ENCODE peak calls at places on chromosomes 13 and 19, in five cellular contexts. U is fibroblast of the aortic adventitia; Z is CD8-positive, alpha-beta T cell; G is glutamatergic neuron; S is psoas muscle. O is an unnamed sample.

GRCh38 chr19:47124937-47125668 is 5.5 kb upstream of the SAE1 start:
- DNase-seq in G (no peak), U (peak), Z (no peak), S (no peak), O (no peak)

GRCh38 chr13:67228031-67228430 is 2.1 kb downstream of the PCDH9 start:
- DNase-seq in Z (no peak), U (no peak), G (no peak), S (no peak), O (no peak)

GRCh38 chr13:98450495-98451167 is 126.3 kb downstream of the STK24 start:
- DNase-seq in G (no peak), S (peak), U (no peak), Z (no peak), O (peak)

GRCh38 chr19:10560154-10560553 is 5.7 kb downstream of the KRI1 start:
- DNase-seq in Z (no peak), S (no peak), U (no peak), G (no peak), O (no peak)

GRCh38 chr19:49502866-49503581 is 6.8 kb downstream of the RPS11 start:
- DNase-seq in U (peak), G (no peak), Z (peak), S (no peak), O (peak)

GRCh38 chr19:32104465-32105235 is 240.8 kb upstream of the ZNF507 start:
- DNase-seq in Z (no peak), S (no peak), G (no peak), U (no peak), O (no peak)

GRCh38 chr19:13995017-13995728 is 10.9 kb downstream of the RFX1 start:
- DNase-seq in U (peak), G (no peak), S (peak), Z (no peak), O (no peak)

GRCh38 chr19:35090795-35091214 is 24.8 kb upstream of the FXYD3 start:
- DNase-seq in U (no peak), G (no peak), Z (no peak), S (no peak), O (no peak)

GRCh38 chr19:48779636-48780035 is 24.3 kb downstream of the FGF21 start:
- DNase-seq in U (no peak), Z (no peak), S (no peak), G (no peak), O (no peak)

GRCh38 chr13:25770601-25771000 is 281.2 kb downstream of the SHISA2 start:
- DNase-seq in S (no peak), G (no peak), U (no peak), Z (no peak), O (no peak)

GRCh38 chr19:37370880-37371661 is at the start of gene ZNF527:
- DNase-seq in S (peak), Z (peak), U (peak), G (peak), O (peak)

GRCh38 chr19:34962281-34962944 is 1.6 kb downstream of the ZNF792 start:
- DNase-seq in G (no peak), U (peak), Z (peak), S (no peak), O (peak)

GRCh38 chr19:48186015-48186414 is 15.5 kb downstream of the ZSWIM9 start:
- DNase-seq in G (no peak), Z (no peak), U (no peak), S (no peak), O (no peak)

GRCh38 chr13:44032801-44033200 is 153.1 kb downstream of the LACC1 start:
- DNase-seq in Z (no peak), U (no peak), S (no peak), G (no peak), O (no peak)

DNA sequence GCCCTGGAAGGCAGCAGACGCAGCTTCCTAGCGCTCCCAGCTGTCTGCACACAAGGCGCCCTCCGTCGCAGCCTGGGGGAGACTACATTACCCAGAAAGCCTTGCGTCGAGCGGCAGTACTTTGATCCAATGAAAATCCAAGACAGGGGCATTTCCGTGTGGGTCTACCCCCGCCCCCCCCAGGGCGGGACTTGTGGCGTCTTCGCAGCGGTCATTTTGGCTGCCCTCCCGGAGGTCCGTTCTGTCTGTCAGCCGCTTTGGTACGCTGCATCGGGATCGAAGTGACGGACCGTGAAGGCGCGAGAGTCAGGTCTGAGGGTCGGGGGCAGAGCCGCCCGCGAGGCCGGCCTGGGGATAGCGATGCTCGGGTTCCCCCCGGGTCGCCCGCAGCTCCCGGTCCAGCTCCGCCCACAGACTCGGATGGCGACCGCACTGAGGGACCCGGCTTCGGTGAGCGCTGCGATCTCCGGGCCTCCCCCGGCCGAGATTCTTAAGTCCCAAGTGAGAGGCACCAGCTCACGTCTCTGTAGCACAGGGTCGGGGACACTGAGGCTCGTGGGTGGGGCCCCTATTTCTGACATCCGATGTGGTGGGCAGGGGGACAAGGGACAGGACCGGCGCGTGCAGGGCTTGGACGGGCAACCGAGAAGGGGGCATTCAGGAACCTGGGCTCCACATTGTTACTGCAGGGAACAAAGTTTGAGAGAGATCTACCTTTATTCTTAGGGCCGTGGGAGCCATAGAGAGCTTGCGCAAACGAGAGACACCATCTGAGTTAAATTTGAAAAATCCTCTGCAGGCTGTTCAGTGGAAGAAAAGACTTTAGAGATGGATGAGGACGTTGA is at the start of gene ZNF211:
- DNase-seq in U (peak), S (peak), G (peak), Z (peak), O (peak)
- TF ChIP-seq CTCF in U (no peak), S (no peak), G (no peak), Z (no peak), O (no peak)

DNA sequence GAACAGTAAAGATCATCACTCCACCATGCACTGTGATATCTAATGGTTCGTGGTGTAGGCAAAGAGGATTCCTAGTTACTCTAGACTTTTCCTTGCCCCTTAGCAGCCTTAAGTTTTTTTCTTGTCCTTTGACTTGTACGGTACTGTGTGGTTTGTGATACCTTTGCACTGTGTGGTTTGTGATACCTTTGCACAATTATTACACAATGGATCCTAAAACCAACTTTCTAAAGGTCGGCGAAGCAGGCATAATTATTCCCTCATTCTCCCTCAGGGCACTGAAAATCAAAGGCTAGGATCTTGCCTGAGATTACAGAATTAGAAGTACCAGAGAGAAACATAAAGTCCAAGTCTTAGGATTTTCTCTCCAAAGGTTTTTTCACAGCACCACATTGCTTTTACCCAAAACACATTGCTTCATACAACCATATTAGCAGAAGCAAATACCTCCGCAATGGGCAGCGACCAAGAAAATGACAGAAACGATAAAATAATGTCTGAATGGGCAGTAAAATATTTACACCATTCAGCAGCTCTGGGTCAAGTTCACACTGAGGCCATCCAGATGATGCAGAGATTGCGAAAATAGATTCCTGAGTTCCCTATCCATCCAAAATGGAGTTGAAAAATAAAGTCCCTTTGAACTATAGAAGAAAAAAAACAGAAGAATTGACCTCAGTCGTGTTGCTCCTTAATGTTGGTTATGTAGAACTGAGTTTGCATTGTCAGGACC is 106.4 kb downstream of the FGF14 start:
- DNase-seq in G (no peak), S (no peak), Z (no peak), U (peak), O (no peak)
- TF ChIP-seq CTCF in G (no peak), S (no peak), Z (no peak), U (no peak), O (no peak)

GRCh38 chr19:4732680-4733114 is 9.1 kb upstream of the DPP9 start:
- DNase-seq in G (peak), S (peak), Z (peak), U (peak), O (peak)
- TF ChIP-seq CTCF in G (peak), S (peak), Z (peak), U (peak), O (peak)

DNA sequence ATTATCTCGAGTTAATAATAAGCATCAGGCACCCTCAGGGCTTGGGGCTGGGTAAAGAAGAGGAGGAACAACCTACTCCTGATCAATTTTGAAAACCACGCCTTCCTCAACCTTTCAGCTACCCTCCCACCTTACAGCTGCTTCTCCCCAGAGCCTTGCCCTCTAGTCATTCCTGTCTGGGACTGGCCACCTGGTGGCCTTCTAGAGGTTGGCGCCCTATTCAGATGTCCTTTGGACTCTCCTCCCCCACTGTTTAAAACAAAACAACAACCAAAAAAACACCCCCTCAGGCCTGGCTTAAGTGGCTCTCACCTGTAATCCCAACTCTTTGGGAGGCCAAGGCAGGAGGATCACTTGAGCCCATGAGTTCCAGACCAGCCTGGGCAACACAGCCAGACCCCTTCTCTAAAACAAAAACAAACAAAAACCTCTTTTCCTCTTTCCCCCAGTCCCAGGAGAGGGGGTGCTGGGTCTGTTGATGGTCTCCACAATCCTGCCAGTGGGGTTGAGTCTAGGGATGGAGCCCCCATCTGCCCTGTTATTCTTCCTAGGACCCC is 62.3 kb downstream of the CCDC70 start:
- DNase-seq in Z (no peak), U (no peak), G (no peak), S (no peak), O (peak)
- TF ChIP-seq CTCF in Z (no peak), U (peak), G (peak), S (no peak), O (peak)

GRCh38 chr19:4030552-4030951 is 23.0 kb downstream of the PIAS4 start:
- DNase-seq in Z (no peak), U (no peak), G (no peak), S (no peak), O (no peak)

GRCh38 chr19:4031420-4031819 is 23.9 kb downstream of the PIAS4 start:
- DNase-seq in S (no peak), G (no peak), U (no peak), Z (no peak), O (no peak)

GRCh38 chr19:4032436-4032835 is 24.9 kb downstream of the PIAS4 start:
- DNase-seq in U (no peak), Z (no peak), S (no peak), G (no peak), O (no peak)

GRCh38 chr19:4029247-4029614 is 21.7 kb downstream of the PIAS4 start:
- DNase-seq in G (no peak), U (no peak), Z (no peak), S (no peak), O (no peak)

DNA sequence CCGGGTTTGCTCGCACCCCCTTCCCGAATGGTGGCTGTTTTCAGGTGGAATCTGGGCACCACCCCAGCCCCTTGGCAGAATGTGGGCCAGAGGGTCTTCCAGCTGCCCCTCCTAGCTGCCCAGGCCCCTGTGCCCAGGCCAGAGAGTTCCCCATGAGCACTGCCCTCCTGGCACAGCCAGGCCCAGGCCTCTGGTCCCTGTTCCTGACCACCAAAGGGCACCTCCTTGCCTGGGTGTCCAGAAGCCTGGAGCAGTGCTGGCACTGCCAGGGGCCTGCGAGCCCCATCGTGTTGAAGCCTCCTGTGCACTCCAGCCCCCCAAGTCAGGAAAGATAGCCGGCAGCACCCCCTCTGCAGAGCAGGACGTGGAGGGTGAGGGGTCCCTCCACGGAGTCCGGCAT is 23.4 kb downstream of the PIAS4 start:
- DNase-seq in S (no peak), Z (no peak), U (no peak), G (no peak), O (no peak)
- TF ChIP-seq CTCF in S (no peak), Z (no peak), U (no peak), G (no peak), O (no peak)

DNA sequence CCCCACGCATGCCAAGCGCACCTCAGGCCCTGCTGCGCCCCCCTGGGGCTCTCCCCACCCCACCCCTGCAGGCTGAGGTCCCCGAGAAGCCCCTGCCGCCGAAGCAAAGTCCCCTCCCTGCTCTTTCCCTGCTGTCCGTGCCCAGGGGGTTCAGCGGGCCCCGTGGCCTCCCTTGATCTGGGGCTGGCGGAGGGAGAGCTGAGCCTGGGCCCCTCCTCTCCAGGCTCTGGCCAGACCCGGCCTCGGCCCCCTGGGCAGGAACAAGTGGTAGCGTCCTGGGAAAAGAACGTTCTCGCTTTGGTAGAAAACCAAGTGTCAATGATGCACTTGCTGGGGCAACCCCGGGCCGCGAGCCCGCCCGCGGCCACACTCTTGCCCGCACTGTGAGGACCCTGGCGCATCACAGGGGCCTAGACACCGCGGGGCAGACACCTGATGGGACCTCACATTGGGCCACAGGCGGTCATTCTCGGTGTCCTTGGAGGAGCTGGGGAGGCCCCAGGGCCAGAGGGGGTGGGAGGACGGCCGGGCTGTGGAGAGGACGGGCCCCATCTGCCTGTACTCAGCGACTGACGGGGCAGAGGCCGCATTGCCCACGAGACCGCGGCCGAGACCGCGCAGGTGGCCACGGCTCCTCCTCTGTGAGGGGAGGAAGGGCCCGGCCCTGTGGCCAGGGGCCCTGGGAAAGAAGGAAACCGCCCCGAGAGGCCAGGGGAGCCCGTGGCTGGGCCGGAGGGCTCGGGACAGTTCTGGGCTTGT is 29.0 kb downstream of the GPX4 start:
- DNase-seq in G (no peak), U (no peak), Z (peak), S (no peak), O (no peak)
- TF ChIP-seq CTCF in G (no peak), U (no peak), Z (no peak), S (no peak), O (no peak)

GRCh38 chr19:53079313-53079924 is 23.8 kb downstream of the ZNF160 start:
- DNase-seq in G (no peak), S (no peak), U (no peak), Z (no peak), O (no peak)

GRCh38 chr19:53082929-53083328 is 20.3 kb downstream of the ZNF160 start:
- DNase-seq in G (no peak), Z (no peak), U (no peak), S (no peak), O (no peak)

GRCh38 chr19:53078668-53079067 is 24.6 kb downstream of the ZNF160 start:
- DNase-seq in G (no peak), Z (no peak), S (no peak), U (no peak), O (no peak)

GRCh38 chr19:53076984-53077383 is 26.2 kb downstream of the ZNF160 start:
- DNase-seq in S (no peak), Z (no peak), G (peak), U (peak), O (peak)
- TF ChIP-seq CTCF in S (peak), Z (no peak), G (peak), U (peak), O (peak)

GRCh38 chr13:111174377-111174776 is 59.3 kb downstream of the ARHGEF7 start:
- DNase-seq in U (no peak), S (no peak), G (no peak), Z (no peak), O (no peak)

GRCh38 chr13:111177081-111177711 is 62.1 kb downstream of the ARHGEF7 start:
- DNase-seq in S (peak), U (no peak), Z (peak), G (no peak), O (no peak)

GRCh38 chr13:111175372-111175771 is 60.3 kb downstream of the ARHGEF7 start:
- DNase-seq in Z (no peak), G (no peak), U (no peak), S (no peak), O (no peak)

GRCh38 chr13:111176421-111176820 is 61.3 kb downstream of the ARHGEF7 start:
- DNase-seq in S (no peak), U (no peak), G (no peak), Z (no peak), O (no peak)

DNA sequence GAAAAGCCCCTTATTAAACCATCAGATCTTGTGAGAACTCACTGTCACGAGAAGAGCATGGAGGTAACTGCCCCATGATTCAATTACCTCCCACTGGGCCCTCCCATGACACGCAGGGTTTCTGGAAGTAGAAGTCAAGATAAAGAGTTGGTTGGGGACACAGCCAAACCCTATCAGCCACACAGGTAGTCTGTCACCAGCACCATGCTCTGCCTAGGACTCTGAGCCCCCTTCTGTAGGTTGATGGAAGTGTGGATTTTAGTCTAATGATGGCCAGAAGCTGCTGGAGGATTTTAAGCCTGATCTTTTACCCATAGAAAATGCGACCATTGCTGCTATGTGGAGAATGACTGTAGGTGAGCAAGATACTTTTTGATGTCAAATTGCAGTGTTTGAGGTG is 60.8 kb downstream of the ARHGEF7 start:
- DNase-seq in S (no peak), Z (no peak), U (no peak), G (no peak), O (no peak)
- TF ChIP-seq CTCF in S (no peak), Z (no peak), U (no peak), G (no peak), O (no peak)

GRCh38 chr19:6425732-6426686 is 1.4 kb upstream of the KHSRP start:
- DNase-seq in G (no peak), S (no peak), U (no peak), Z (no peak), O (no peak)
- TF ChIP-seq CTCF in G (no peak), S (no peak), U (no peak), Z (no peak), O (no peak)

DNA sequence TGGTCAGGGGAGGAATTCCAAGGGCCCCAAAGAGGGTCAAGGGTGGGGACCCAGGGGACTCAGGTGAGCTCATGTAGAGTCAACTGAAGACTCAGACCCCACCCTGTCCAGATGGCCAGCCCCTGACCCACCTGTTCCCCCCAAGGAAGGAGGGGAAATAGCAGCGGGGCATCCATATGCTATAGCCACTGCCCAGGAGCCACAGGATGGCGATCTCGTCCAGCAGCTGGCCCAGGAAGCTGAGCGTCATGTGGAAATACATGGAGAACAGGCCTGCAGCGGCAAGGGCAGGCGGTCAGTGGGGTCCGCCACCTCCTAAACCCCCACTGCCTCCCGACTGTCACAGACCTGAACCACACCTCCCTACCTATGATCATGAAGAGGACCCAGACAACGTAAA is 21.4 kb downstream of the ACER1 start:
- DNase-seq in Z (no peak), G (no peak), U (no peak), S (no peak), O (no peak)
- TF ChIP-seq CTCF in Z (no peak), G (no peak), U (no peak), S (peak), O (no peak)

O was measured in endothelial cell.